ENCODE peak calls at places on chromosomes 16 and 17, in five cellular contexts. One of them, this sample, is unnamed.

GRCh38 chr17:63545302-63545928 is 4.9 kb upstream of the DCAF7 start:
- DNase-seq in effector memory CD4-positive, alpha-beta T cell: no peak
- DNase-seq in cardiac muscle cell: peak; percentile 17
- DNase-seq in spleen: no peak
- DNase-seq in OCI-LY7: no peak
- DNase-seq in this sample: no peak

GRCh38 chr16:17434006-17434405 is 36.8 kb downstream of the XYLT1 start:
- DNase-seq in effector memory CD4-positive, alpha-beta T cell: no peak
- DNase-seq in cardiac muscle cell: peak; percentile 67
- DNase-seq in spleen: no peak
- DNase-seq in OCI-LY7: no peak
- DNase-seq in this sample: peak; percentile 33

GRCh38 chr16:1430759-1431496 is at the start of gene PERCC1:
- DNase-seq in effector memory CD4-positive, alpha-beta T cell: no peak
- DNase-seq in cardiac muscle cell: no peak
- DNase-seq in spleen: no peak
- DNase-seq in OCI-LY7: no peak
- DNase-seq in this sample: no peak

GRCh38 chr17:80513892-80514291 is 30.7 kb upstream of the RPTOR start:
- DNase-seq in effector memory CD4-positive, alpha-beta T cell: no peak
- DNase-seq in cardiac muscle cell: peak; percentile 40
- DNase-seq in spleen: no peak
- DNase-seq in OCI-LY7: no peak
- DNase-seq in this sample: no peak

GRCh38 chr17:40218006-40218739 is 931 bp upstream of the WIPF2 start:
- DNase-seq in effector memory CD4-positive, alpha-beta T cell: no peak
- DNase-seq in cardiac muscle cell: no peak
- DNase-seq in spleen: no peak
- DNase-seq in OCI-LY7: no peak
- DNase-seq in this sample: no peak

GRCh38 chr17:28982191-28982793 is 23.5 kb downstream of the SEZ6 start:
- DNase-seq in effector memory CD4-positive, alpha-beta T cell: peak; percentile 56
- DNase-seq in cardiac muscle cell: peak; percentile 70
- DNase-seq in spleen: peak; percentile 81
- DNase-seq in OCI-LY7: peak; percentile 84
- DNase-seq in this sample: peak; percentile 32

GRCh38 chr16:74896389-74897370 is 88.2 kb downstream of the WDR59 start:
- DNase-seq in effector memory CD4-positive, alpha-beta T cell: no peak
- DNase-seq in cardiac muscle cell: peak; percentile 30
- DNase-seq in spleen: no peak
- DNase-seq in OCI-LY7: no peak
- DNase-seq in this sample: no peak

GRCh38 chr16:58661199-58661830 is 23.3 kb downstream of the SLC38A7 start:
- DNase-seq in effector memory CD4-positive, alpha-beta T cell: no peak
- DNase-seq in cardiac muscle cell: peak; percentile 87
- DNase-seq in spleen: no peak
- DNase-seq in OCI-LY7: peak; percentile 71
- DNase-seq in this sample: peak; percentile 66

GRCh38 chr17:43874293-43874692 is 27.3 kb downstream of the CD300LG start:
- DNase-seq in effector memory CD4-positive, alpha-beta T cell: no peak
- DNase-seq in cardiac muscle cell: no peak
- DNase-seq in spleen: no peak
- DNase-seq in OCI-LY7: no peak
- DNase-seq in this sample: peak; percentile 66

GRCh38 chr17:78998311-78999055 is 11.1 kb downstream of the CANT1 start:
- DNase-seq in effector memory CD4-positive, alpha-beta T cell: no peak
- DNase-seq in cardiac muscle cell: peak; percentile 14
- DNase-seq in spleen: peak; percentile 86
- DNase-seq in OCI-LY7: no peak
- DNase-seq in this sample: peak; percentile 94

GRCh38 chr17:13597723-13598347 is 3.9 kb downstream of the HS3ST3A1 start:
- DNase-seq in effector memory CD4-positive, alpha-beta T cell: no peak
- DNase-seq in cardiac muscle cell: peak; percentile 73
- DNase-seq in spleen: no peak
- DNase-seq in OCI-LY7: peak; percentile 49
- DNase-seq in this sample: no peak

GRCh38 chr16:75420987-75421819 is 12.1 kb downstream of the CFDP1 start:
- DNase-seq in effector memory CD4-positive, alpha-beta T cell: no peak
- DNase-seq in cardiac muscle cell: peak; percentile 85
- DNase-seq in spleen: peak; percentile 86
- DNase-seq in OCI-LY7: no peak
- DNase-seq in this sample: peak; percentile 91

GRCh38 chr17:79711715-79712305 is 18.9 kb upstream of the ENPP7 start:
- DNase-seq in effector memory CD4-positive, alpha-beta T cell: no peak
- DNase-seq in cardiac muscle cell: no peak
- DNase-seq in spleen: no peak
- DNase-seq in OCI-LY7: no peak
- DNase-seq in this sample: no peak

GRCh38 chr16:1338119-1338730 is 4.8 kb downstream of the BAIAP3 start:
- DNase-seq in effector memory CD4-positive, alpha-beta T cell: no peak
- DNase-seq in cardiac muscle cell: no peak
- DNase-seq in spleen: no peak
- DNase-seq in OCI-LY7: peak; percentile 54
- DNase-seq in this sample: no peak

GRCh38 chr17:17109896-17110295 is 67.6 kb downstream of the MPRIP start:
- DNase-seq in effector memory CD4-positive, alpha-beta T cell: no peak
- DNase-seq in cardiac muscle cell: no peak
- DNase-seq in spleen: peak; percentile 87
- DNase-seq in OCI-LY7: no peak
- DNase-seq in this sample: peak; percentile 68

GRCh38 chr16:59973966-59974365 is 1239.8 kb upstream of the GOT2 start:
- DNase-seq in effector memory CD4-positive, alpha-beta T cell: no peak
- DNase-seq in cardiac muscle cell: no peak
- DNase-seq in spleen: no peak
- DNase-seq in OCI-LY7: no peak
- DNase-seq in this sample: no peak

GRCh38 chr17:28839221-28839620 is 3.4 kb downstream of the FAM222B start:
- DNase-seq in effector memory CD4-positive, alpha-beta T cell: no peak
- DNase-seq in cardiac muscle cell: peak; percentile 55
- DNase-seq in spleen: no peak
- DNase-seq in OCI-LY7: no peak
- DNase-seq in this sample: no peak

GRCh38 chr17:22310717-22311686 is 618.7 kb downstream of the KCNJ18 start:
- DNase-seq in effector memory CD4-positive, alpha-beta T cell: no peak
- DNase-seq in cardiac muscle cell: no peak
- DNase-seq in spleen: no peak
- DNase-seq in OCI-LY7: no peak
- DNase-seq in this sample: peak; percentile 65

GRCh38 chr16:23052908-23053580 is 96.2 kb downstream of the USP31 start:
- DNase-seq in effector memory CD4-positive, alpha-beta T cell: no peak
- DNase-seq in cardiac muscle cell: no peak
- DNase-seq in spleen: no peak
- DNase-seq in OCI-LY7: no peak
- DNase-seq in this sample: no peak

GRCh38 chr16:73311857-73312723 is 264.2 kb upstream of the ZFHX3 start:
- DNase-seq in effector memory CD4-positive, alpha-beta T cell: no peak
- DNase-seq in cardiac muscle cell: no peak
- DNase-seq in spleen: no peak
- DNase-seq in OCI-LY7: no peak
- DNase-seq in this sample: no peak

GRCh38 chr17:13099906-13100305 is 82.1 kb upstream of the ELAC2 start:
- DNase-seq in effector memory CD4-positive, alpha-beta T cell: no peak
- DNase-seq in cardiac muscle cell: no peak
- DNase-seq in spleen: no peak
- DNase-seq in OCI-LY7: no peak
- DNase-seq in this sample: no peak

GRCh38 chr17:43003542-43004172 is 2.9 kb upstream of the IFI35 start:
- DNase-seq in effector memory CD4-positive, alpha-beta T cell: no peak
- DNase-seq in cardiac muscle cell: peak; percentile 52
- DNase-seq in spleen: no peak
- DNase-seq in OCI-LY7: no peak
- DNase-seq in this sample: no peak

GRCh38 chr17:58575511-58575910 is 61.1 kb upstream of the MTMR4 start:
- DNase-seq in effector memory CD4-positive, alpha-beta T cell: no peak
- DNase-seq in cardiac muscle cell: peak; percentile 74
- DNase-seq in spleen: no peak
- DNase-seq in OCI-LY7: no peak
- DNase-seq in this sample: no peak

GRCh38 chr16:22973451-22973991 is 159.6 kb downstream of the HS3ST2 start:
- DNase-seq in effector memory CD4-positive, alpha-beta T cell: no peak
- DNase-seq in cardiac muscle cell: no peak
- DNase-seq in spleen: no peak
- DNase-seq in OCI-LY7: no peak
- DNase-seq in this sample: no peak

GRCh38 chr17:35315971-35316370 is 57.5 kb downstream of the SLFN11 start:
- DNase-seq in effector memory CD4-positive, alpha-beta T cell: no peak
- DNase-seq in cardiac muscle cell: no peak
- DNase-seq in spleen: no peak
- DNase-seq in OCI-LY7: no peak
- DNase-seq in this sample: no peak

GRCh38 chr17:57544381-57544780 is 200.7 kb downstream of the CCDC182 start:
- DNase-seq in effector memory CD4-positive, alpha-beta T cell: no peak
- DNase-seq in cardiac muscle cell: no peak
- DNase-seq in spleen: no peak
- DNase-seq in OCI-LY7: no peak
- DNase-seq in this sample: no peak

GRCh38 chr16:58329147-58329546 is 34.3 kb upstream of the PRSS54 start:
- DNase-seq in effector memory CD4-positive, alpha-beta T cell: no peak
- DNase-seq in cardiac muscle cell: peak; percentile 46
- DNase-seq in spleen: no peak
- DNase-seq in OCI-LY7: no peak
- DNase-seq in this sample: no peak

GRCh38 chr16:16158082-16158658 is 65.1 kb downstream of the ABCC6 start:
- DNase-seq in effector memory CD4-positive, alpha-beta T cell: no peak
- DNase-seq in cardiac muscle cell: no peak
- DNase-seq in spleen: no peak
- DNase-seq in OCI-LY7: no peak
- DNase-seq in this sample: no peak

GRCh38 chr16:89573826-89574680 is 1.5 kb upstream of the CPNE7 start:
- DNase-seq in effector memory CD4-positive, alpha-beta T cell: no peak
- DNase-seq in cardiac muscle cell: no peak
- DNase-seq in spleen: peak; percentile 71
- DNase-seq in OCI-LY7: no peak
- DNase-seq in this sample: no peak

GRCh38 chr17:60138769-60139437 is 10.9 kb upstream of the CA4 start:
- DNase-seq in effector memory CD4-positive, alpha-beta T cell: no peak
- DNase-seq in cardiac muscle cell: no peak
- DNase-seq in spleen: no peak
- DNase-seq in OCI-LY7: no peak
- DNase-seq in this sample: no peak
- H3K4me3 ChIP-seq in effector memory CD4-positive, alpha-beta T cell: no peak overlapping the region
- H3K4me3 ChIP-seq in cardiac muscle cell: no peak overlapping the region
- H3K4me3 ChIP-seq in spleen: no peak overlapping the region
- H3K4me3 ChIP-seq in OCI-LY7: no peak overlapping the region
- H3K4me3 ChIP-seq in this sample: no peak overlapping the region

GRCh38 chr16:10937068-10937859 is 5.0 kb downstream of the DEXI start:
- DNase-seq in effector memory CD4-positive, alpha-beta T cell: no peak
- DNase-seq in cardiac muscle cell: no peak
- DNase-seq in spleen: peak; percentile 74
- DNase-seq in OCI-LY7: no peak
- DNase-seq in this sample: no peak

GRCh38 chr16:10938844-10939648 is 3.2 kb downstream of the DEXI start:
- DNase-seq in effector memory CD4-positive, alpha-beta T cell: no peak
- DNase-seq in cardiac muscle cell: no peak
- DNase-seq in spleen: no peak
- DNase-seq in OCI-LY7: no peak
- DNase-seq in this sample: no peak

GRCh38 chr16:10936585-10936984 is 5.7 kb downstream of the DEXI start:
- DNase-seq in effector memory CD4-positive, alpha-beta T cell: no peak
- DNase-seq in cardiac muscle cell: no peak
- DNase-seq in spleen: peak; percentile 66
- DNase-seq in OCI-LY7: no peak
- DNase-seq in this sample: no peak

GRCh38 chr16:10939649-10940206 is 2.5 kb downstream of the DEXI start:
- DNase-seq in effector memory CD4-positive, alpha-beta T cell: no peak
- DNase-seq in cardiac muscle cell: no peak
- DNase-seq in spleen: peak; percentile 54
- DNase-seq in OCI-LY7: no peak
- DNase-seq in this sample: no peak

DNA sequence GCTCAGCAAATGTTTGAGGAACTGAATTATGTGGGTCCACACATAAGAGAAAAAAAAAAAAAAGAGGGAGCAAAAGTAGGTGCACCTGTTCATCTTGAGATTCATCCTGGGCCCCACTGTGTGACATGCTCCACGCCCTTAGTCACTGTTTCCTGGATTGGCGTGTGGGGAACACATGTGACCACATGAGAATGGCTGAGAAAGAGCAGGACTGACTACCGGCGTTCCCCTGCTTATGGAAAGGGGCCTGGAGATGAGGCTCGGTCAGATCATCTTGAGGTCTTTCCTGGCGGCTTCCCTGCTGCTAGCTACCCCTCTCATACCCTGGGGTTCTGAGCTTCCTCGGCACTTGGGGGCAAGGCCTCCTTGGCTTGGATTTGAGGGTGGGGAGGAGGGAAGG is 3.9 kb downstream of the DEXI start:
- DNase-seq in effector memory CD4-positive, alpha-beta T cell: no peak
- DNase-seq in cardiac muscle cell: no peak
- DNase-seq in spleen: peak; percentile 39
- DNase-seq in OCI-LY7: no peak
- DNase-seq in this sample: no peak
- H3K4me3 ChIP-seq in effector memory CD4-positive, alpha-beta T cell: no peak overlapping the region
- H3K4me3 ChIP-seq in cardiac muscle cell: no peak overlapping the region
- H3K4me3 ChIP-seq in spleen: no peak overlapping the region
- H3K4me3 ChIP-seq in OCI-LY7: no peak overlapping the region
- H3K4me3 ChIP-seq in this sample: peak overlapping the region; percentile 1

GRCh38 chr17:6508519-6509294 is 47.6 kb downstream of the PITPNM3 start:
- DNase-seq in effector memory CD4-positive, alpha-beta T cell: no peak
- DNase-seq in cardiac muscle cell: no peak
- DNase-seq in spleen: no peak
- DNase-seq in OCI-LY7: no peak
- DNase-seq in this sample: no peak

GRCh38 chr17:6507535-6507934 is 48.8 kb downstream of the PITPNM3 start:
- DNase-seq in effector memory CD4-positive, alpha-beta T cell: no peak
- DNase-seq in cardiac muscle cell: peak; percentile 88
- DNase-seq in spleen: no peak
- DNase-seq in OCI-LY7: no peak
- DNase-seq in this sample: peak; percentile 48

GRCh38 chr17:6509295-6509771 is 47.0 kb downstream of the PITPNM3 start:
- DNase-seq in effector memory CD4-positive, alpha-beta T cell: no peak
- DNase-seq in cardiac muscle cell: peak; percentile 30
- DNase-seq in spleen: no peak
- DNase-seq in OCI-LY7: no peak
- DNase-seq in this sample: no peak

GRCh38 chr17:6506679-6507231 is 49.6 kb downstream of the PITPNM3 start:
- DNase-seq in effector memory CD4-positive, alpha-beta T cell: no peak
- DNase-seq in cardiac muscle cell: peak; percentile 66
- DNase-seq in spleen: no peak
- DNase-seq in OCI-LY7: no peak
- DNase-seq in this sample: no peak

DNA sequence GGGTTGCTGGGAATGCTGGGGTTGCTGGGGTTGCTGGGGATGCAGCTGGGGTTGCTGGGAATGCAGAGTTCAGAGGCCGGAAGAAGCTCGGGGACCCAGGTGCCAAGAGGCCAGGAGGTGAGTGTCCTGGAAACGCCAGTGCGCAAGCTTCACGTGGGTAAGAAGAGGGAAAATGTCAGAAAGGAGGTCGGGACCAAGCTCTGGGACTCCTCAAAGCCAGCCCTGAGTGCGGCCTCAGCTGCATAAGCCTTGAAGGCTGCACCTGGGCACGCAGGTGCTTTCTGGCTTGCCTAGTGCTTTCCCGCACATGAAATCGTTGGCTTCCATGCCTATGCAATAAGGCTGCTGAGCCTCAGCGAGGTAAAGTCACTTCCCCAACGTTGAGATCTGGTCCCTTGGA is 48.3 kb downstream of the PITPNM3 start:
- DNase-seq in effector memory CD4-positive, alpha-beta T cell: no peak
- DNase-seq in cardiac muscle cell: no peak
- DNase-seq in spleen: no peak
- DNase-seq in OCI-LY7: no peak
- DNase-seq in this sample: no peak
- H3K4me3 ChIP-seq in effector memory CD4-positive, alpha-beta T cell: no peak overlapping the region
- H3K4me3 ChIP-seq in cardiac muscle cell: no peak overlapping the region
- H3K4me3 ChIP-seq in spleen: no peak overlapping the region
- H3K4me3 ChIP-seq in OCI-LY7: no peak overlapping the region
- H3K4me3 ChIP-seq in this sample: no peak overlapping the region

GRCh38 chr17:50196826-50197225 is 4.6 kb downstream of the COL1A1 start:
- DNase-seq in effector memory CD4-positive, alpha-beta T cell: no peak
- DNase-seq in cardiac muscle cell: peak; percentile 62
- DNase-seq in spleen: no peak
- DNase-seq in OCI-LY7: no peak
- DNase-seq in this sample: peak; percentile 33
- H3K4me3 ChIP-seq in effector memory CD4-positive, alpha-beta T cell: no peak overlapping the region
- H3K4me3 ChIP-seq in cardiac muscle cell: no peak overlapping the region
- H3K4me3 ChIP-seq in spleen: no peak overlapping the region
- H3K4me3 ChIP-seq in OCI-LY7: no peak overlapping the region
- H3K4me3 ChIP-seq in this sample: no peak overlapping the region